ENCODE peak calls at places on chromosome 19, in five cellular contexts. H, E, L, D and J are unnamed samples.

GRCh38 chr19:43910884-43911283 is 24.2 kb downstream of the ZNF45 start:
- DNase-seq in L (no peak), H (no peak), E (no peak), D (no peak), J (no peak)

GRCh38 chr19:14369399-14370168 is 11.7 kb upstream of the ADGRE5 start:
- DNase-seq in D (peak), H (peak), E (no peak), L (no peak), J (peak)

GRCh38 chr19:55683449-55684261 is 8.6 kb downstream of the EPN1 start:
- DNase-seq in L (no peak), E (no peak), D (no peak), H (no peak), J (no peak)

GRCh38 chr19:13284929-13285928 is 135.0 kb downstream of the IER2 start:
- DNase-seq in D (no peak), H (no peak), E (no peak), L (no peak), J (no peak)

GRCh38 chr19:29431332-29431731 is 94.5 kb upstream of the VSTM2B start:
- DNase-seq in E (no peak), H (no peak), L (no peak), D (no peak), J (peak)

GRCh38 chr19:4831351-4832340 is at the start of gene TICAM1:
- DNase-seq in L (peak), E (peak), D (peak), H (peak), J (peak)

GRCh38 chr19:13794388-13794751 is 873 bp upstream of the ZSWIM4 start:
- DNase-seq in E (peak), D (peak), L (peak), H (peak), J (no peak)

GRCh38 chr19:31318790-31319189 is 30.4 kb downstream of the TSHZ3 start:
- DNase-seq in E (no peak), L (no peak), D (no peak), H (no peak), J (no peak)

GRCh38 chr19:12936582-12936981 is 1.8 kb upstream of the CALR start:
- DNase-seq in D (no peak), E (no peak), H (no peak), L (no peak), J (no peak)

GRCh38 chr19:56333506-56333905 is 18.9 kb upstream of the ZSCAN5A start:
- DNase-seq in E (peak), L (no peak), D (peak), H (peak), J (no peak)

GRCh38 chr19:48819366-48819816 is 8.6 kb upstream of the BCAT2 start:
- DNase-seq in D (peak), E (no peak), L (peak), H (peak), J (no peak)

GRCh38 chr19:27750697-27751391 is 1462.1 kb downstream of the UQCRFS1 start:
- DNase-seq in H (no peak), D (no peak), E (no peak), L (no peak), J (peak)

GRCh38 chr19:49930483-49931011 is 1.2 kb upstream of the NUP62 start:
- DNase-seq in E (peak), D (peak), L (no peak), H (no peak), J (no peak)

GRCh38 chr19:8654591-8655339 is 24.3 kb downstream of the NFILZ start:
- DNase-seq in H (peak), L (no peak), E (peak), D (peak), J (peak)

GRCh38 chr19:47013041-47013517 is 6.6 kb upstream of the NPAS1 start:
- DNase-seq in E (peak), H (peak), L (peak), D (peak), J (no peak)

GRCh38 chr19:14149509-14149994 is 13.2 kb upstream of the ASF1B start:
- DNase-seq in L (peak), E (peak), D (peak), H (peak), J (no peak)

GRCh38 chr19:48415395-48415794 is 21.9 kb downstream of the GRIN2D start:
- DNase-seq in E (peak), L (peak), D (peak), H (peak), J (peak)

GRCh38 chr19:49333426-49334288 is 1.5 kb upstream of the CD37 start:
- DNase-seq in E (no peak), D (peak), L (no peak), H (peak), J (no peak)

GRCh38 chr19:13974073-13974472 is 21.8 kb downstream of the DCAF15 start:
- DNase-seq in L (peak), E (peak), H (no peak), D (no peak), J (no peak)

GRCh38 chr19:28239270-28239669 is 973.7 kb downstream of the UQCRFS1 start:
- DNase-seq in L (no peak), D (peak), E (peak), H (no peak), J (no peak)

GRCh38 chr19:7540761-7541480 is 5.4 kb downstream of the PNPLA6 start:
- DNase-seq in L (no peak), D (peak), E (peak), H (no peak), J (no peak)

GRCh38 chr19:56076413-56076998 is 44.6 kb downstream of the ZNF787 start:
- DNase-seq in H (peak), D (peak), L (no peak), E (peak), J (no peak)

GRCh38 chr19:54208784-54209057 is 8.1 kb downstream of the RPS9 start:
- DNase-seq in D (peak), L (no peak), H (no peak), E (no peak), J (no peak)

GRCh38 chr19:53942001-53942786 is 20.5 kb upstream of the CACNG8 start:
- DNase-seq in L (no peak), E (peak), D (peak), H (peak), J (no peak)

GRCh38 chr19:3125900-3126524 is 9.8 kb upstream of the GNA15 start:
- DNase-seq in D (peak), E (peak), L (no peak), H (peak), J (no peak)

GRCh38 chr19:3454656-3455392 is 25.5 kb downstream of the SMIM24 start:
- DNase-seq in D (no peak), H (no peak), L (no peak), E (no peak), J (no peak)

GRCh38 chr19:18589380-18590272 is 1.0 kb downstream of the REX1BD start:
- DNase-seq in D (peak), L (no peak), E (peak), H (peak), J (peak)
- TF ChIP-seq CTCF in D (no peak), L (no peak), E (no peak), H (peak), J (no peak)

GRCh38 chr19:38099966-38100365 is 124.1 kb downstream of the DPF1 start:
- DNase-seq in L (no peak), E (no peak), D (peak), H (no peak), J (no peak)

GRCh38 chr19:38093154-38093553 is 130.9 kb downstream of the DPF1 start:
- DNase-seq in L (no peak), D (no peak), E (no peak), H (no peak), J (no peak)

GRCh38 chr19:38100589-38100988 is 123.4 kb downstream of the DPF1 start:
- DNase-seq in D (no peak), E (no peak), L (no peak), H (no peak), J (no peak)

GRCh38 chr19:38093587-38093986 is 130.4 kb downstream of the DPF1 start:
- DNase-seq in E (no peak), H (no peak), L (no peak), D (no peak), J (no peak)

DNA sequence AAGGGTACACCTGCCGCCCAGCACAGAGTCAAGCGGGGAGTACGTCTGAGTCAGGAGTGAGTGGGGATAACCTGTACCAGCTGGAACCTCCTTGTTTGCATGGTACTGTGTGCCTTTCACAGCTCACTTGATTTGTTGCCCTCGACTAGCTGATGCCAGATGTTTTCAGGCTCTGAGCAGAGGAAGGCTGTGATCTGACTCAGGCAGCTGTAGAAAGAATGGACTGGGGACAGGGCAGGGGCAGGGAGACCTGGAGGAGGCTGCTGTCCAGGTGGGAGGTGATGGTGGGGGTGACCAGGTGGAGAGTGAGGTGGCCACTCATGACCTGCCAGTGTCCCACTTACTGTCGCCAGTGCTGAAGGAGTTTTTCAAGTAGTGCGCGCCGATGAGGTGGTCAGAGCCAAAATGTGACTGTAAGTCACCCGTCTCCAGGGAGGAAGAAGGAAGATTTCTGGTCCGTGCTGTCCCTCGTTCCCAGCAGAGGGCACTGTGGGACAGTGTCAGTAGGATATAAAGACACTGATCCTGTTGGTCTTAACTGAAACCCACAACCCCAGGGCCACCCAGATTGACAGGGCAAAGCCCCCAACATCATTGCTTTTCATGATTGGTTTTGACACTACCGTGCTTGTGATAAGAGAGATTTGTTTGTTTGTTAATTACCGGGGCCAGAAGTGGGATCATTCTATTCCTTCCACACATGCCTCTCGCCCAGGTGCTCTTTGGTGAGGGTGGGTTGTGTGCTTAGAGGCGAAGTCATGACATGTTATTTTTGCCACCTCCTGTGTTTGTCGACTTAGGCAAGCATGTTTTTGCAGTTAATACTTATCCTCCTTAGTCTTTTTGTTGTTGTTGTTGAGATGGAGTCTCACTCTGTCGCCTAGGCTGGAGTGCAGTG is 128.4 kb downstream of the DPF1 start:
- DNase-seq in D (peak), L (peak), H (peak), E (peak), J (peak)
- TF ChIP-seq CTCF in D (peak), L (no peak), H (peak), E (peak), J (peak)

GRCh38 chr19:593505-593904 is 3.8 kb downstream of the HCN2 start:
- DNase-seq in D (no peak), L (no peak), H (no peak), E (no peak), J (no peak)

GRCh38 chr19:596263-596655 is 6.6 kb downstream of the HCN2 start:
- DNase-seq in H (no peak), D (no peak), L (no peak), E (no peak), J (no peak)

GRCh38 chr19:595326-596262 is 5.9 kb downstream of the HCN2 start:
- DNase-seq in H (no peak), L (no peak), D (no peak), E (no peak), J (no peak)

GRCh38 chr19:593055-593454 is 3.4 kb downstream of the HCN2 start:
- DNase-seq in H (no peak), D (no peak), L (no peak), E (no peak), J (no peak)

DNA sequence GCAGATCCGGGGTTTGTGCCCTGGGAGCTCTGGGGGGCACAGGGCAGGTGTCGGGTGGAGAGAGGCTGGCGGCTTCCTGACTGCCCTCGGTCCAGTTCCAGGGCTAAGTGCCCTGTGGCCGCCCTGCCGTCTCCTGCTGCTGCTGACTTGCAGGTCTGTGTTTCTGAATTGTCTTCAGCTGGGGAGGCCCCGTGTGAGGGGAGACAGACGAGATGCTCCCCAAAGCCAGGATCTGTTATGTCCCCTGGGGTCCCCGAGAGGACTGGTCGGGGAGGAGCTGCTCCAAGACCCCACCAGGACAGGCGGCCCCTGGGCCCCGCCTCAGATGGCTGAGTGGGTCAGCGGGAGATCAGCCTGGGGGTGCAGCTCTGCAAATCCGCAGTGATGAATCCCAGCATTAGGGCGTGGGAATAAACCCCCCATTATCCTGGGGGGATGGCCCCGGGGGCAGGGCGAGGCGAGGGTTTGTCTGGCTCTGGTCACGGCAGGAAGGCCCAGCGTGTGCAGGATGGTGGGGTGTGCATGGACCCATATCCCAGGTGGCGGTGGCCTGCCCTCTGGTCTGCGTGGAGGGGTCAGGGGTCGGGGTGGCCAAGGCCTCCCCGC is 4.7 kb downstream of the HCN2 start:
- DNase-seq in L (no peak), E (no peak), D (no peak), H (no peak), J (no peak)
- TF ChIP-seq CTCF in L (no peak), E (no peak), D (no peak), H (no peak), J (no peak)

DNA sequence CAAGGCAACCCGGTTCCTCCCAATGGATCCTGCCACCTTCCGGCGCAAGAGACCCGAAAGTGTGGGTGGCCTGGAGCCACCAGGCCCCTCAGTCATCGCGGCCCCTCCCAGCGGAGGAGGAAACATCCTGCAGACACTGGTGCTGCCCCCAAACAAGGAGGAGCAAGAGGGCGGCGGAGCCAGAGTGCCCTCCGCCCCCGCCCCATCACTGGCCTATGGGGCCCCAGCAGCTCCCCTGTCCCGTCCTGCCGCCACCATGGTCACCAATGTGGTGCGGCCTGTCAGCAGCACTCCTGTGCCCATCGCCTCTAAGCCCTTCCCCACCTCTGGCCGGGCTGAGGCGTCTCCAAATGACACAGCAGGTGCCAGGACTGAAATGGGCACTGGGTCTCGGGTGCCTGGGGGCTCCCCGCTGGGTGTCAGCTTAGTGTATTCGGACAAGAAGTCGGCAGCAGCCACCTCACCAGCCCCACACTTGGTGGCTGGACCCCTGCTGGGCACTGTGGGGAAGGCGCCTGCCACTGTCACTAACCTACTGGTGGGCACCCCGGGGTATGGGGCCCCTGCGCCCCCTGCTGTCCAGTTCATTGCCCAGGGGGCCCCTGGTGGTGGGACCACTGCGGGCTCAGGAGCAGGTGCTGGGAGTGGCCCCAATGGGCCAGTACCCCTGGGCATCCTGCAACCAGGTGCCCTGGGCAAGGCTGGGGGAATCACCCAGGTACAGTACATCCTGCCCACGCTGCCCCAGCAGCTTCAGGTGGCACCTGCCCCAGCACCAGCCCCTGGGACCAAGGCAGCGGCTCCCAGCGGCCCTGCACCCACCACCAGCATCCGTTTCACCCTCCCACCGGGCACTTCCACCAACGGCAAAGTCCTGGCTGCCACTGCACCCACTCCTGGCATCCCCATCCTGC is 11.2 kb upstream of the PRR19 start:
- DNase-seq in L (no peak), H (no peak), E (peak), D (no peak), J (no peak)
- TF ChIP-seq CTCF in L (no peak), H (peak), E (peak), D (peak), J (peak)

DNA sequence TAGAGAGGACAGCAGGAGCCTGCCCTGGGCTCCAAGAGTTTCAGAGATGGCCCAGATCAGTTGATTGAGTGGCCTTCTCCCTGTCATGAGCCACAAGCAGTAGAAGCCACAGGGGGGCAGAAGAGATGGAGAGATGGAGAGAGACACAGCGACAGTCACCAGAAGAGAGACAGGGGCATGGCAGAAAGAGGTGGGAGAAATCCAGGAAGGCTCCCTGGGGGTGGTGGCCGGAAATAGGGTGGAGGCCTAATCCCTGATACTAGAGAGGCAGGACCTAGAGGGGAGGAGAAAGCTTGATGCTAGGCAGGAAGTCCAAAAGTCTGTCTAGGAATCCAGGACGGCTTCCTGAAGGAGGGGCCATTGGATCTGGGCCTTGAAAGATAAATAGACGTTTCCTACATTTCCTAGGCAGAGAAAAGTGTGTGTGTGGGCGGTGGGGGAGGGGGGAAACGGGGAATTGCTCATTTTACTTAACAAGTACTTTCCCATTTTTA is 9.6 kb upstream of the TPM4 start:
- DNase-seq in E (peak), D (peak), H (peak), L (no peak), J (no peak)
- TF ChIP-seq CTCF in E (peak), D (peak), H (peak), L (no peak), J (peak)

DNA sequence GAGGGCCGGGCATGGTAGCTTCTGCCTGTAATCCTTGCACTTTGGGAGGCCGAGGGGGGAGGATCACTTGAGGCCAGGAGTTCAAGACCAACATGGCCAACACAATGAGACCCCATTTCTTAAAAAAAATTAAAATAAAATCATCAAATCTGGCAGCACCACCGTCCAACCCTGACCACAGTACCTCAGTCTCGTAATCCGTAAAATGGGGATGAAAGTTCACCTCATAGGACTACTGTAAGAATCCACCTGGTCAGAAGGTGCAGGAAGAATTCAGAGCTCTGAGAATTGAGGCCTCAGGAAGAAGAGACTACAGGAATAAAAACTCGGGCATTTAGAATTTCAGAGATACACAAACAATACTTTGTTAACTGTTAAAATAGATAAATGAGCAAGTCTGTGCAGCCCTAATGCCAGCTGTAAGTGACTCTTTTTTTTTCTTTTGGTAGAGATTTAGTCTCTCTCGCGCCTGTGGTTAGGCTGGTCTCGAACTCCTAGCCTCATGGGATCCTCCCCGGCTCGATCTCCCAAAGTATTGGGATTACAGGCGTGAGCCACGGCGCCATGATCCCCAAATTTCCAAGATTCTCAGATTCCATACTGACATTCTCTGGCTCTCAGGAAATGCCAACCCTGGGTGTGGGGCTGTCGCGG is 2.9 kb downstream of the PPP1R13L start:
- DNase-seq in H (no peak), L (no peak), D (no peak), E (no peak), J (no peak)
- TF ChIP-seq CTCF in H (no peak), L (no peak), D (no peak), E (no peak), J (no peak)

GRCh38 chr19:18202759-18203407 is 959 bp downstream of the RAB3A start:
- DNase-seq in L (peak), H (no peak), E (peak), D (peak), J (no peak)
- TF ChIP-seq CTCF in L (no peak), H (peak), E (peak), D (peak), J (peak)

GRCh38 chr19:10001899-10002298 is 8.4 kb downstream of the COL5A3 start:
- DNase-seq in D (peak), L (no peak), E (peak), H (no peak), J (no peak)
- TF ChIP-seq CTCF in D (peak), L (no peak), E (peak), H (peak), J (no peak)

GRCh38 chr19:20051841-20052768 is 12.8 kb upstream of the ZNF682 start:
- DNase-seq in L (peak), D (peak), E (peak), H (peak), J (no peak)
- TF ChIP-seq CTCF in L (no peak), D (no peak), E (no peak), H (no peak), J (no peak)